ENCODE peak calls at places on chromosomes 6 and 20, in eight cellular contexts. U is psoas muscle, L is RWPE2, X is GM20000, D is AG09309, J is mammary epithelial cell, H is neural crest cell, P is kidney. W is an unnamed sample.

GRCh38 chr6:91097316-91097878 is 510.5 kb upstream of the MAP3K7 start:
- DNase-seq in U (peak; percentile 68), L (no peak), X (no peak), D (no peak), J (no peak), H (no peak), P (peak; percentile 66), W (no peak)

GRCh38 chr6:15389759-15390723 is 144.2 kb downstream of the JARID2 start:
- DNase-seq in U (peak; percentile 58), L (no peak), X (peak; percentile 47), D (no peak), J (no peak), H (peak; percentile 63), P (no peak), W (peak; percentile 57)

GRCh38 chr6:157946865-157947532 is 34.7 kb upstream of the SYNJ2 start:
- DNase-seq in U (no peak), L (no peak), X (peak; percentile 68), D (no peak), J (no peak), H (no peak), P (no peak), W (peak; percentile 78)

GRCh38 chr6:136526196-136526930 is 23.9 kb downstream of the MAP7 start:
- DNase-seq in U (peak; percentile 53), L (no peak), X (peak; percentile 24), D (peak; percentile 35), J (peak; percentile 64), H (peak; percentile 35), P (peak; percentile 85), W (no peak)

GRCh38 chr20:44439318-44439717 is 36.4 kb upstream of the TTPAL start:
- DNase-seq in U (no peak), L (no peak), X (no peak), D (no peak), J (no peak), H (no peak), P (no peak), W (no peak)

GRCh38 chr20:32743237-32744112 is at the start of gene COMMD7:
- DNase-seq in U (peak; percentile 84), L (peak; percentile 84), X (peak; percentile 84), D (no peak), J (peak; percentile 47), H (peak; percentile 65), P (peak; percentile 88), W (peak; percentile 71)

GRCh38 chr6:160328447-160328846 is 19.7 kb upstream of the SLC22A3 start:
- DNase-seq in U (peak; percentile 69), L (no peak), X (no peak), D (no peak), J (no peak), H (no peak), P (no peak), W (no peak)

GRCh38 chr6:29995346-29995777 is 53.0 kb downstream of the HLA-A start:
- DNase-seq in U (no peak), L (no peak), X (no peak), D (no peak), J (peak; percentile 52), H (no peak), P (no peak), W (no peak)

GRCh38 chr20:55253765-55254164 is 751.6 kb downstream of the CBLN4 start:
- DNase-seq in U (no peak), L (no peak), X (no peak), D (no peak), J (peak; percentile 6), H (no peak), P (no peak), W (no peak)

GRCh38 chr20:32326507-32326851 is 31.7 kb upstream of the ASXL1 start:
- DNase-seq in U (no peak), L (no peak), X (no peak), D (no peak), J (no peak), H (no peak), P (no peak), W (no peak)

GRCh38 chr6:148441454-148441911 is 98.8 kb downstream of the SASH1 start:
- DNase-seq in U (no peak), L (no peak), X (no peak), D (no peak), J (peak; percentile 80), H (no peak), P (no peak), W (no peak)

GRCh38 chr20:6026051-6026450 is 27.8 kb downstream of the LRRN4 start:
- DNase-seq in U (no peak), L (no peak), X (no peak), D (no peak), J (peak; percentile 65), H (no peak), P (no peak), W (no peak)

GRCh38 chr6:25472314-25472713 is 179.7 kb upstream of the SCGN start:
- DNase-seq in U (no peak), L (no peak), X (no peak), D (no peak), J (no peak), H (no peak), P (no peak), W (no peak)
- TF ChIP-seq CTCF in U (no peak), L (no peak), X (no peak), D (peak; percentile 25), J (peak; percentile 25), H (peak; percentile 51), P (peak; percentile 5), W (no peak)

GRCh38 chr6:42963179-42963854 is 2.8 kb downstream of the GNMT start:
- DNase-seq in U (no peak), L (no peak), X (no peak), D (no peak), J (no peak), H (no peak), P (peak; percentile 39), W (no peak)

GRCh38 chr6:42961020-42961470 is 491 bp downstream of the GNMT start:
- DNase-seq in U (no peak), L (no peak), X (no peak), D (no peak), J (no peak), H (no peak), P (no peak), W (no peak)

GRCh38 chr6:42962096-42962495 is 1.5 kb downstream of the GNMT start:
- DNase-seq in U (no peak), L (no peak), X (no peak), D (no peak), J (no peak), H (no peak), P (no peak), W (no peak)

GRCh38 chr6:42962502-42963178 is 2.1 kb downstream of the GNMT start:
- DNase-seq in U (no peak), L (no peak), X (no peak), D (no peak), J (no peak), H (no peak), P (no peak), W (no peak)

DNA sequence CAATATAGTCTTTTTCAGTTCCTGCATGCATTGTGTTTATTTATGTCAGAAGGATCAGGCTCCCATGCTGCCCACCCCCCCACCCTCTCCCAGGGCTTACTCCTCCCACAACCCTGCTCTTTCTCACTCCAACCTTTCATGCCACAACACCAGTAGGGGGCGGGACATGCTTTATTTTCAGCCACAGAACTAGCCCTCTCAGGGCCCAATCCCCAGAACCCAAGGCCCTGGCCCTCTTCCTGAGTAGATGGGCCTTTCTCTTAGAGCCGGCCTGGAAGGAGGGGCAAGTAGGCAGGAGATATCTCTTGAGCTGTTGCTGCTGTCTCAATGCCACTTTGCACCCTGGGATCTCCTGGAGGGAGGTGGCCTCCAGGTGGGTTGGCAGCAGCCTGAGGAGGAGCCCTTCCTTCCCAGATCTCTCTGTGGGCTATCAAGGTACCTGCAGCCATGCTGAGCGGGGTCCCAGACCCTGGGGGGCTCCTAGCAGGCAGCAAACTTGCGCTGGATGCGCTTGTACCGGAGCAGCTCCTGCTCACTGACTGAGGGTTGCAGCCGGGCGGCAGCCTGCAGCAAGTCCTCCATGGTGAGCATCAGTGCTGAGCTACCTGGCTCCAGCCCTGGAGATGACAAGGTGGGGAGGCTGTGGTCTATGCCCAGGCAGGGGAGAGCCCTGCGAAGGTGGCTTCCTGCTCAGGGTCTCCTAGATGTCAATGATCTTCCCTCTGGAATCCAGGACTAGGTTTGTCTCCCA is 3.5 kb downstream of the GNMT start:
- DNase-seq in U (no peak), L (no peak), X (no peak), D (no peak), J (peak; percentile 37), H (peak; percentile 29), P (peak; percentile 31), W (no peak)
- TF ChIP-seq CTCF in U (no peak), L (peak; percentile 32), X (no peak), D (peak; percentile 30), J (peak; percentile 21), H (peak; percentile 39), P (peak; percentile 23), W (peak; percentile 37)

GRCh38 chr6:125974214-125974866 is 12.0 kb upstream of the TRMT11 start:
- DNase-seq in U (no peak), L (no peak), X (peak; percentile 44), D (no peak), J (peak; percentile 37), H (no peak), P (no peak), W (no peak)
- TF ChIP-seq CTCF in U (peak; percentile 48), L (peak; percentile 84), X (peak; percentile 2), D (peak; percentile 34), J (peak; percentile 30), H (peak; percentile 73), P (peak; percentile 52), W (peak; percentile 52)

GRCh38 chr6:34223964-34224940 is 12.4 kb upstream of the HMGA1 start:
- DNase-seq in U (peak; percentile 96), L (peak; percentile 86), X (peak; percentile 98), D (peak; percentile 70), J (peak; percentile 94), H (peak; percentile 86), P (peak; percentile 98), W (peak; percentile 97)

GRCh38 chr6:34225551-34225950 is 11.1 kb upstream of the HMGA1 start:
- DNase-seq in U (peak; percentile 15), L (no peak), X (no peak), D (no peak), J (no peak), H (no peak), P (no peak), W (no peak)

GRCh38 chr6:34227656-34228421 is 8.8 kb upstream of the HMGA1 start:
- DNase-seq in U (peak; percentile 45), L (no peak), X (no peak), D (no peak), J (no peak), H (no peak), P (peak; percentile 60), W (no peak)

GRCh38 chr6:34226066-34226465 is 10.6 kb upstream of the HMGA1 start:
- DNase-seq in U (peak; percentile 30), L (no peak), X (no peak), D (no peak), J (no peak), H (no peak), P (peak; percentile 17), W (no peak)

DNA sequence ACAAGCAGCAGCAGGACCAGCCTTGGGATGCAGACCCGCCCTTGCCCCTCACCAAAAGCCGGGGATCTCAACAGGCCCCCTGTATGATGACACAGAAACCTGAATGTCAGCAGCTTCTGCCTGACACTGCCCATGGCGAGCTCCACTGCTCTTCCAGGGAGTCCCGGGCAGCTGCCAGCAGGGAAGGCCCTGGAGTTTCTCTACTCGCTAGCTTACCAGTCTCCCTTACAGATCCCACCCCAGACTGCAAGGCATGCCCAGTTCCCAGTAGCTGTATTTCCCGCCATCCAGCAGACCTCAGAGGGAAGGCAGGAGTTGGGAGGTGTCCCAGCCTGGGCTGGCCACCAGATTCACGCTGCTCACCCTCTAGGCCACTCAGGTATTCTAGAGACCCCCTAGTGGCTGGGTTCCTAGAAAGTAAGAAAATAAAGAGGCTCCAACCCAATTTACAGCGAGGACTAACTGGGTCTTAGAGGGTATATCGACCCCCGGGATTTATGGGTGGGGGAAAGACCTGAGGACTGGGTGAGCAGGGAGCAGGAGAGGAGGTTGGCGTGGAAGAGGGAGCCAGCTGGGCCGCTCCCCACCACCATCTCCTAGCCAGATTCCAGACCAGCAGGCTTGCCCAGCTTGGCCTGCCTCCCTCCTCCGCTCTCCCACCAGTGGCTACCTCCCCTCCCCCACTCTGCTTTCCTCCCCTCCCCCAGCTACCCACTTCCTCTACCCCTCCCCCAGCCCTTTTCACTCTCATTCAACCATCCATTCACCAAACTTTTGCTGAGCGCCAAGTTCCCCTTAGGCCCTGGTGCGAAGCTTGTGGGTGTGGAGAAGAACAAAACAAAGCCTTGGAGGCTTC is 9.7 kb upstream of the HMGA1 start:
- DNase-seq in U (peak; percentile 36), L (no peak), X (no peak), D (no peak), J (no peak), H (no peak), P (peak; percentile 60), W (no peak)
- TF ChIP-seq CTCF in U (no peak), L (no peak), X (no peak), D (no peak), J (no peak), H (no peak), P (no peak), W (peak; percentile 8)

W was measured in GM13977.